ENCODE peak calls at places on chromosomes 13 and 19, in five cellular contexts. One of them, this sample, is unnamed.

GRCh38 chr13:61761690-61762089 is 346.0 kb upstream of the PCDH20 start:
- DNase-seq in RPMI7951: no peak
- DNase-seq in AG04450: no peak
- DNase-seq in glutamatergic neuron: no peak
- DNase-seq in NCI-H460: no peak
- DNase-seq in this sample: no peak

GRCh38 chr19:12774588-12775555 is at the start of gene HOOK2:
- DNase-seq in NCI-H460: no peak
- DNase-seq in RPMI7951: no peak
- DNase-seq in AG04450: no peak
- DNase-seq in glutamatergic neuron: no peak
- DNase-seq in this sample: no peak

GRCh38 chr13:77176350-77176749 is 149.4 kb upstream of the FBXL3 start:
- DNase-seq in NCI-H460: no peak
- DNase-seq in RPMI7951: peak
- DNase-seq in glutamatergic neuron: no peak
- DNase-seq in AG04450: peak
- DNase-seq in this sample: peak

GRCh38 chr13:47499358-47500150 is 501.5 kb downstream of the SUCLA2 start:
- DNase-seq in NCI-H460: peak
- DNase-seq in AG04450: peak
- DNase-seq in RPMI7951: peak
- DNase-seq in glutamatergic neuron: no peak
- DNase-seq in this sample: peak

GRCh38 chr19:46288896-46289588 is 7.8 kb upstream of the HIF3A start:
- DNase-seq in NCI-H460: no peak
- DNase-seq in AG04450: peak
- DNase-seq in glutamatergic neuron: no peak
- DNase-seq in RPMI7951: peak
- DNase-seq in this sample: peak

GRCh38 chr13:81171065-81171647 is 830.2 kb upstream of the SPRY2 start:
- DNase-seq in AG04450: no peak
- DNase-seq in NCI-H460: peak
- DNase-seq in RPMI7951: no peak
- DNase-seq in glutamatergic neuron: no peak
- DNase-seq in this sample: no peak

GRCh38 chr19:46890423-46891170 is 29.8 kb downstream of the ARHGAP35 start:
- DNase-seq in RPMI7951: peak
- DNase-seq in NCI-H460: no peak
- DNase-seq in glutamatergic neuron: no peak
- DNase-seq in AG04450: peak
- DNase-seq in this sample: peak

GRCh38 chr19:45973564-45974338 is at the start of gene NOVA2:
- DNase-seq in NCI-H460: peak
- DNase-seq in AG04450: no peak
- DNase-seq in RPMI7951: peak
- DNase-seq in glutamatergic neuron: peak
- DNase-seq in this sample: no peak

GRCh38 chr13:36872621-36873020 is 47.4 kb downstream of the SMAD9 start:
- DNase-seq in NCI-H460: no peak
- DNase-seq in glutamatergic neuron: no peak
- DNase-seq in RPMI7951: no peak
- DNase-seq in AG04450: no peak
- DNase-seq in this sample: no peak

GRCh38 chr19:45528149-45528743 is 21.0 kb downstream of the VASP start:
- DNase-seq in NCI-H460: no peak
- DNase-seq in AG04450: no peak
- DNase-seq in glutamatergic neuron: no peak
- DNase-seq in RPMI7951: peak
- DNase-seq in this sample: no peak

GRCh38 chr13:73275163-73275562 is 216.4 kb downstream of the KLF5 start:
- DNase-seq in AG04450: no peak
- DNase-seq in NCI-H460: no peak
- DNase-seq in glutamatergic neuron: no peak
- DNase-seq in RPMI7951: no peak
- DNase-seq in this sample: no peak

GRCh38 chr13:45205124-45205523 is 4.3 kb upstream of the KCTD4 start:
- DNase-seq in glutamatergic neuron: no peak
- DNase-seq in AG04450: no peak
- DNase-seq in RPMI7951: no peak
- DNase-seq in NCI-H460: no peak
- DNase-seq in this sample: no peak

GRCh38 chr19:14150041-14150769 is 13.8 kb upstream of the ASF1B start:
- DNase-seq in AG04450: no peak
- DNase-seq in RPMI7951: no peak
- DNase-seq in NCI-H460: no peak
- DNase-seq in glutamatergic neuron: peak
- DNase-seq in this sample: no peak

GRCh38 chr19:3722443-3723109 is 14.4 kb downstream of the TJP3 start:
- DNase-seq in glutamatergic neuron: no peak
- DNase-seq in RPMI7951: no peak
- DNase-seq in AG04450: no peak
- DNase-seq in NCI-H460: no peak
- DNase-seq in this sample: no peak

GRCh38 chr19:10805758-10806247 is 30.2 kb downstream of the TMED1 start:
- DNase-seq in NCI-H460: no peak
- DNase-seq in AG04450: no peak
- DNase-seq in glutamatergic neuron: peak
- DNase-seq in RPMI7951: no peak
- DNase-seq in this sample: no peak

GRCh38 chr19:7942981-7943443 is 454 bp downstream of the TIMM44 start:
- DNase-seq in NCI-H460: no peak
- DNase-seq in glutamatergic neuron: no peak
- DNase-seq in AG04450: no peak
- DNase-seq in RPMI7951: no peak
- DNase-seq in this sample: no peak

GRCh38 chr19:39557791-39558622 is 18.0 kb upstream of the EID2 start:
- DNase-seq in NCI-H460: no peak
- DNase-seq in glutamatergic neuron: no peak
- DNase-seq in AG04450: no peak
- DNase-seq in RPMI7951: peak
- DNase-seq in this sample: no peak

GRCh38 chr19:34244611-34245299 is 9.6 kb upstream of the GARRE1 start:
- DNase-seq in NCI-H460: no peak
- DNase-seq in AG04450: no peak
- DNase-seq in RPMI7951: peak
- DNase-seq in glutamatergic neuron: no peak
- DNase-seq in this sample: no peak

GRCh38 chr13:23544668-23545067 is 25.5 kb upstream of the TNFRSF19 start:
- DNase-seq in AG04450: no peak
- DNase-seq in RPMI7951: no peak
- DNase-seq in NCI-H460: no peak
- DNase-seq in glutamatergic neuron: no peak
- DNase-seq in this sample: no peak

GRCh38 chr13:76723551-76724232 is 162.5 kb downstream of the KCTD12 start:
- DNase-seq in glutamatergic neuron: no peak
- DNase-seq in NCI-H460: no peak
- DNase-seq in RPMI7951: peak
- DNase-seq in AG04450: peak
- DNase-seq in this sample: peak

GRCh38 chr19:7447648-7448047 is 41.2 kb downstream of the PEX11G start:
- DNase-seq in NCI-H460: no peak
- DNase-seq in RPMI7951: no peak
- DNase-seq in AG04450: no peak
- DNase-seq in glutamatergic neuron: no peak
- DNase-seq in this sample: no peak

GRCh38 chr19:55688422-55689218 is 13.6 kb downstream of the EPN1 start:
- DNase-seq in RPMI7951: no peak
- DNase-seq in glutamatergic neuron: peak
- DNase-seq in NCI-H460: no peak
- DNase-seq in AG04450: no peak
- DNase-seq in this sample: no peak

GRCh38 chr13:114140909-114141255 is 8.5 kb upstream of the RASA3 start:
- DNase-seq in RPMI7951: no peak
- DNase-seq in AG04450: no peak
- DNase-seq in NCI-H460: no peak
- DNase-seq in glutamatergic neuron: no peak
- DNase-seq in this sample: no peak

GRCh38 chr13:97295279-97296182 is 73.4 kb downstream of the MBNL2 start:
- DNase-seq in NCI-H460: no peak
- DNase-seq in AG04450: peak
- DNase-seq in glutamatergic neuron: no peak
- DNase-seq in RPMI7951: peak
- DNase-seq in this sample: no peak